ENCODE peak calls at places on chromosomes 11 and 22, in ten cellular contexts. One of them, this sample, is unnamed.

GRCh38 chr22:40463017-40463631 is 92.7 kb downstream of the SGSM3 start:
- DNase-seq in IMR-90: no peak
- DNase-seq in A549: no peak
- DNase-seq in thyroid gland: no peak
- DNase-seq in breast epithelium: no peak
- DNase-seq in fibroblast of lung: no peak
- DNase-seq in MM.1S: no peak
- DNase-seq in PC-9: no peak
- DNase-seq in sigmoid colon: no peak
- DNase-seq in stomach: no peak
- DNase-seq in this sample: no peak

GRCh38 chr22:44437493-44438015 is 60.5 kb downstream of the RTL6 start:
- DNase-seq in thyroid gland: no peak
- DNase-seq in MM.1S: no peak
- DNase-seq in IMR-90: peak; percentile 23
- DNase-seq in stomach: no peak
- DNase-seq in fibroblast of lung: no peak
- DNase-seq in breast epithelium: no peak
- DNase-seq in A549: no peak
- DNase-seq in PC-9: no peak
- DNase-seq in sigmoid colon: peak; percentile 25
- DNase-seq in this sample: peak; percentile 58

GRCh38 chr11:118618115-118618990 is 10.9 kb downstream of the PHLDB1 start:
- DNase-seq in fibroblast of lung: peak; percentile 83
- DNase-seq in stomach: peak; percentile 44
- DNase-seq in IMR-90: peak; percentile 96
- DNase-seq in breast epithelium: peak; percentile 64
- DNase-seq in A549: no peak
- DNase-seq in MM.1S: no peak
- DNase-seq in sigmoid colon: peak; percentile 90
- DNase-seq in thyroid gland: peak; percentile 29
- DNase-seq in PC-9: no peak
- DNase-seq in this sample: no peak

GRCh38 chr22:37469416-37470086 is 16.6 kb downstream of the MFNG start:
- DNase-seq in A549: no peak
- DNase-seq in stomach: no peak
- DNase-seq in fibroblast of lung: no peak
- DNase-seq in IMR-90: no peak
- DNase-seq in breast epithelium: no peak
- DNase-seq in thyroid gland: no peak
- DNase-seq in MM.1S: no peak
- DNase-seq in sigmoid colon: no peak
- DNase-seq in PC-9: no peak
- DNase-seq in this sample: no peak

GRCh38 chr11:86639172-86639571 is 33.2 kb downstream of the ME3 start:
- DNase-seq in breast epithelium: no peak
- DNase-seq in IMR-90: peak; percentile 66
- DNase-seq in MM.1S: no peak
- DNase-seq in sigmoid colon: no peak
- DNase-seq in thyroid gland: no peak
- DNase-seq in PC-9: no peak
- DNase-seq in stomach: no peak
- DNase-seq in A549: peak; percentile 26
- DNase-seq in fibroblast of lung: no peak
- DNase-seq in this sample: no peak

GRCh38 chr22:34111210-34111824 is 191.0 kb upstream of the LARGE1 start:
- DNase-seq in MM.1S: peak; percentile 35
- DNase-seq in IMR-90: no peak
- DNase-seq in sigmoid colon: peak; percentile 64
- DNase-seq in A549: peak; percentile 22
- DNase-seq in fibroblast of lung: peak; percentile 3
- DNase-seq in stomach: peak; percentile 33
- DNase-seq in PC-9: peak; percentile 9
- DNase-seq in thyroid gland: peak; percentile 23
- DNase-seq in breast epithelium: no peak
- DNase-seq in this sample: no peak

GRCh38 chr22:32909561-32910348 is 108.2 kb downstream of the TIMP3 start:
- DNase-seq in thyroid gland: peak; percentile 56
- DNase-seq in fibroblast of lung: no peak
- DNase-seq in MM.1S: no peak
- DNase-seq in PC-9: no peak
- DNase-seq in stomach: no peak
- DNase-seq in sigmoid colon: no peak
- DNase-seq in A549: no peak
- DNase-seq in IMR-90: no peak
- DNase-seq in breast epithelium: no peak
- DNase-seq in this sample: no peak

GRCh38 chr22:40401981-40402406 is 31.6 kb downstream of the SGSM3 start:
- DNase-seq in thyroid gland: no peak
- DNase-seq in breast epithelium: no peak
- DNase-seq in MM.1S: no peak
- DNase-seq in IMR-90: no peak
- DNase-seq in sigmoid colon: no peak
- DNase-seq in stomach: no peak
- DNase-seq in fibroblast of lung: no peak
- DNase-seq in PC-9: no peak
- DNase-seq in A549: no peak
- DNase-seq in this sample: no peak

GRCh38 chr11:35163209-35163608 is 24.2 kb downstream of the CD44 start:
- DNase-seq in stomach: no peak
- DNase-seq in sigmoid colon: no peak
- DNase-seq in MM.1S: no peak
- DNase-seq in thyroid gland: no peak
- DNase-seq in IMR-90: no peak
- DNase-seq in fibroblast of lung: no peak
- DNase-seq in PC-9: peak; percentile 35
- DNase-seq in A549: peak; percentile 48
- DNase-seq in breast epithelium: no peak
- DNase-seq in this sample: no peak

GRCh38 chr11:35165416-35166368 is 26.7 kb downstream of the CD44 start:
- DNase-seq in MM.1S: peak; percentile 98
- DNase-seq in fibroblast of lung: peak; percentile 85
- DNase-seq in sigmoid colon: no peak
- DNase-seq in breast epithelium: no peak
- DNase-seq in A549: peak; percentile 31
- DNase-seq in thyroid gland: no peak
- DNase-seq in stomach: peak; percentile 46
- DNase-seq in PC-9: no peak
- DNase-seq in IMR-90: peak; percentile 50
- DNase-seq in this sample: no peak

GRCh38 chr11:35166369-35167360 is 27.7 kb downstream of the CD44 start:
- DNase-seq in thyroid gland: no peak
- DNase-seq in A549: peak; percentile 73
- DNase-seq in breast epithelium: no peak
- DNase-seq in MM.1S: peak; percentile 9
- DNase-seq in PC-9: peak; percentile 90
- DNase-seq in stomach: no peak
- DNase-seq in fibroblast of lung: peak; percentile 51
- DNase-seq in sigmoid colon: peak; percentile 80
- DNase-seq in IMR-90: peak; percentile 93
- DNase-seq in this sample: no peak

GRCh38 chr11:35162795-35163194 is 23.8 kb downstream of the CD44 start:
- DNase-seq in sigmoid colon: no peak
- DNase-seq in breast epithelium: no peak
- DNase-seq in thyroid gland: no peak
- DNase-seq in MM.1S: no peak
- DNase-seq in PC-9: no peak
- DNase-seq in IMR-90: peak; percentile 47
- DNase-seq in fibroblast of lung: peak; percentile 61
- DNase-seq in A549: no peak
- DNase-seq in stomach: no peak
- DNase-seq in this sample: no peak

DNA sequence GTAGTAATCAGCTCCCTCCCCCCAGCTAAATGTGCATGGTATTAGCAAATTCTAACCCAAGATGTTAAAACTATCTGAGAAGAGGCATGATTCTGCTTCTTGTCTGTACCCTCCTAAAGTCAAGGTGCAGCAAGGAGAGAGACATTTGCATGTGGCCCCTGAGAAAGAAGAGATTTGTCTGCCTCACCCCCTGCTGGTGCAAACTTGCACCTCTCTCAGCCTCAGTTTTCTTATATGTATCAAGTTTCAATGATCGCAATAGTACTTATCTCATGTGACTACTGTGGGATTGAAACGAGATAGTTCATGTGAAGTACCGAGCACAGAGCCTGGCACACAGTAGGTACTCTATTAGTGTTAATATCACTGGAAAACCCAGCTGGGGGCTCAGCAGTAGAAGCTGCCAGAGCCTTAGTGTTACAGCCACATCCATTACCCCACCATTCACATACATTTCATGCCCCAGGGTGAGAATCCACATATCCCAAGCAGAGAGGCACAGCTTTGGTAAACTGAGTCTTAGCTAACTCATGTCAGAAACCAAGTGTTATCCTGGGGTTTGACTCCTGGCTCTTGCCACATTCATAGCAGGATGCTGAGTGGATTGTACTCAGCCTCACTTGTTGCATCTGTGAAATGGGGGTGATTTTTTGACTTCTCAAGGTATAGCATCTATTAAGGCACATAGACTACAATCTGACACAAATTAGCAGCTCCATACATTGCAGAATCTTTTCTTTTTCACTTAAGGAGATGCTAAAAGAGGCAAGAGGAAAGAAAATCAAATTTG is 24.9 kb downstream of the CD44 start:
- DNase-seq in PC-9: no peak
- DNase-seq in thyroid gland: no peak
- DNase-seq in MM.1S: peak; percentile 72
- DNase-seq in stomach: no peak
- DNase-seq in A549: no peak
- DNase-seq in breast epithelium: no peak
- DNase-seq in fibroblast of lung: no peak
- DNase-seq in sigmoid colon: no peak
- DNase-seq in IMR-90: peak; percentile 31
- DNase-seq in this sample: no peak
- H3K27ac ChIP-seq in PC-9: peak overlapping the region; percentile 94
- H3K27ac ChIP-seq in thyroid gland: no peak overlapping the region
- H3K27ac ChIP-seq in MM.1S: peak overlapping the region; percentile 98
- H3K27ac ChIP-seq in stomach: peak overlapping the region; percentile 80
- H3K27ac ChIP-seq in A549: peak overlapping the region; percentile 76
- H3K27ac ChIP-seq in breast epithelium: no peak overlapping the region
- H3K27ac ChIP-seq in fibroblast of lung: peak overlapping the region; percentile 87
- H3K27ac ChIP-seq in sigmoid colon: peak overlapping the region; percentile 73
- H3K27ac ChIP-seq in IMR-90: peak overlapping the region; percentile 45
- H3K27ac ChIP-seq in this sample: peak overlapping the region; percentile 44

GRCh38 chr11:83713701-83714100 is 427.5 kb upstream of the CCDC90B start:
- DNase-seq in thyroid gland: peak; percentile 76
- DNase-seq in stomach: peak; percentile 34
- DNase-seq in A549: no peak
- DNase-seq in IMR-90: peak; percentile 3
- DNase-seq in breast epithelium: no peak
- DNase-seq in sigmoid colon: no peak
- DNase-seq in MM.1S: no peak
- DNase-seq in PC-9: no peak
- DNase-seq in fibroblast of lung: peak; percentile 51
- DNase-seq in this sample: no peak

GRCh38 chr11:83715927-83716525 is 429.9 kb upstream of the CCDC90B start:
- DNase-seq in sigmoid colon: no peak
- DNase-seq in PC-9: no peak
- DNase-seq in A549: no peak
- DNase-seq in fibroblast of lung: no peak
- DNase-seq in breast epithelium: no peak
- DNase-seq in IMR-90: no peak
- DNase-seq in MM.1S: no peak
- DNase-seq in thyroid gland: no peak
- DNase-seq in stomach: no peak
- DNase-seq in this sample: no peak

GRCh38 chr11:83706581-83706980 is 420.4 kb upstream of the CCDC90B start:
- DNase-seq in fibroblast of lung: no peak
- DNase-seq in PC-9: peak; percentile 60
- DNase-seq in A549: no peak
- DNase-seq in MM.1S: no peak
- DNase-seq in breast epithelium: no peak
- DNase-seq in stomach: peak; percentile 27
- DNase-seq in sigmoid colon: no peak
- DNase-seq in IMR-90: no peak
- DNase-seq in thyroid gland: peak; percentile 89
- DNase-seq in this sample: no peak

GRCh38 chr11:83709434-83709833 is 423.3 kb upstream of the CCDC90B start:
- DNase-seq in fibroblast of lung: no peak
- DNase-seq in thyroid gland: no peak
- DNase-seq in MM.1S: peak; percentile 54
- DNase-seq in sigmoid colon: no peak
- DNase-seq in stomach: no peak
- DNase-seq in IMR-90: no peak
- DNase-seq in breast epithelium: no peak
- DNase-seq in A549: no peak
- DNase-seq in PC-9: no peak
- DNase-seq in this sample: no peak

GRCh38 chr11:83711035-83711630 is 425.0 kb upstream of the CCDC90B start:
- DNase-seq in PC-9: no peak
- DNase-seq in thyroid gland: no peak
- DNase-seq in stomach: no peak
- DNase-seq in IMR-90: peak; percentile 15
- DNase-seq in MM.1S: no peak
- DNase-seq in A549: peak; percentile 53
- DNase-seq in breast epithelium: no peak
- DNase-seq in fibroblast of lung: no peak
- DNase-seq in sigmoid colon: no peak
- DNase-seq in this sample: no peak
- TF ChIP-seq CTCF in PC-9: no peak
- TF ChIP-seq CTCF in thyroid gland: no peak
- TF ChIP-seq CTCF in stomach: no peak
- TF ChIP-seq CTCF in IMR-90: no peak
- TF ChIP-seq CTCF in MM.1S: no peak
- TF ChIP-seq CTCF in A549: no peak
- TF ChIP-seq CTCF in breast epithelium: no peak
- TF ChIP-seq CTCF in fibroblast of lung: no peak
- TF ChIP-seq CTCF in sigmoid colon: no peak
- TF ChIP-seq CTCF in this sample: no peak

GRCh38 chr22:20866716-20867115 is 7.9 kb downstream of the SNAP29 start:
- DNase-seq in PC-9: no peak
- DNase-seq in A549: no peak
- DNase-seq in fibroblast of lung: no peak
- DNase-seq in sigmoid colon: no peak
- DNase-seq in IMR-90: peak; percentile 28
- DNase-seq in stomach: no peak
- DNase-seq in MM.1S: peak; percentile 9
- DNase-seq in thyroid gland: no peak
- DNase-seq in breast epithelium: no peak
- DNase-seq in this sample: no peak
- H3K4me3 ChIP-seq in PC-9: no peak overlapping the region
- H3K4me3 ChIP-seq in A549: no peak overlapping the region
- H3K4me3 ChIP-seq in fibroblast of lung: no peak overlapping the region
- H3K4me3 ChIP-seq in sigmoid colon: no peak overlapping the region
- H3K4me3 ChIP-seq in IMR-90: no peak overlapping the region
- H3K4me3 ChIP-seq in stomach: no peak overlapping the region
- H3K4me3 ChIP-seq in MM.1S: peak overlapping the region; percentile 47
- H3K4me3 ChIP-seq in thyroid gland: no peak overlapping the region
- H3K4me3 ChIP-seq in breast epithelium: no peak overlapping the region
- H3K4me3 ChIP-seq in this sample: no peak overlapping the region

GRCh38 chr11:72629266-72629665 is 45.0 kb downstream of the PDE2A start:
- DNase-seq in A549: no peak
- DNase-seq in breast epithelium: no peak
- DNase-seq in stomach: no peak
- DNase-seq in thyroid gland: no peak
- DNase-seq in PC-9: peak; percentile 14
- DNase-seq in MM.1S: no peak
- DNase-seq in IMR-90: no peak
- DNase-seq in fibroblast of lung: no peak
- DNase-seq in sigmoid colon: peak; percentile 97
- DNase-seq in this sample: no peak

GRCh38 chr11:72630104-72630852 is 43.9 kb downstream of the PDE2A start:
- DNase-seq in thyroid gland: no peak
- DNase-seq in IMR-90: no peak
- DNase-seq in breast epithelium: no peak
- DNase-seq in A549: no peak
- DNase-seq in fibroblast of lung: no peak
- DNase-seq in MM.1S: peak; percentile 20
- DNase-seq in PC-9: no peak
- DNase-seq in sigmoid colon: no peak
- DNase-seq in stomach: no peak
- DNase-seq in this sample: no peak

GRCh38 chr11:72625746-72626636 is 48.2 kb downstream of the PDE2A start:
- DNase-seq in fibroblast of lung: peak; percentile 36
- DNase-seq in IMR-90: peak; percentile 27
- DNase-seq in thyroid gland: peak; percentile 29
- DNase-seq in MM.1S: no peak
- DNase-seq in PC-9: no peak
- DNase-seq in breast epithelium: peak; percentile 71
- DNase-seq in stomach: peak; percentile 68
- DNase-seq in sigmoid colon: peak; percentile 90
- DNase-seq in A549: no peak
- DNase-seq in this sample: no peak

GRCh38 chr11:72626637-72626936 is 47.6 kb downstream of the PDE2A start:
- DNase-seq in fibroblast of lung: no peak
- DNase-seq in stomach: no peak
- DNase-seq in IMR-90: no peak
- DNase-seq in A549: no peak
- DNase-seq in sigmoid colon: no peak
- DNase-seq in MM.1S: no peak
- DNase-seq in breast epithelium: no peak
- DNase-seq in thyroid gland: no peak
- DNase-seq in PC-9: no peak
- DNase-seq in this sample: no peak

DNA sequence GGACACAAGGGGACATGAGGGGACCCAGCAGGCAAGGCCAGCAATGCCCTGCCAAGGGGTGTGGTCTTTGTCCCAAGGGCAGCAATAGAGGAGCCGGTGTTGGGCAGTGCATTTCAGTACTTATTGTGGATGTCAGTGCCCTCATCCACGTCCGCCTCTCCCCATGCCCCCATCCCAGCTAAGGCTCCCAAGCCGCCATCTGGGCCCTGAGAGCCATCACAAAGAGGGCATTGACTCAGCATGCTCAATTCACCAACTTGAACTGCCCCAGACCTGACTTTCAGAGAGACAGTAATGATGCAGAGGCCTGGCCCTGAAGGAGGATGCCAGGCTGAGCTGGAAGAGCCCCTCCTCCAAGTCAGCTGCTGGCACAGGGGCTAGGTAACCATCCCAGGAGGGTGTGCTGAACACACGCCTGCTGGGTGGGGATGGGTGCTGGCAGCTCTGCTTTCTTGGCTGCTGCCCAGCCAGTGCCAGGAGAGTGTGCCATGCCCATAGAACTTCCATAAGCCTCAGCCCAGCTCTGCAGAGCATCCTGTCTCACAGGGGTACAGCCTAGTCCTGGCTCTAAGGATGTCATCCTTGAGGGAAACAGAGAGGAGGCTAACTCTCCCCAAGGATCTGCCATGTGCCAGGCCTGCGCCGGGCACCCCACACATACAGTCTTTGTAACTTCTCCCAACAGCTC is 46.5 kb downstream of the PDE2A start:
- DNase-seq in A549: no peak
- DNase-seq in PC-9: no peak
- DNase-seq in MM.1S: no peak
- DNase-seq in thyroid gland: no peak
- DNase-seq in IMR-90: no peak
- DNase-seq in stomach: no peak
- DNase-seq in breast epithelium: no peak
- DNase-seq in sigmoid colon: peak; percentile 93
- DNase-seq in fibroblast of lung: no peak
- DNase-seq in this sample: no peak
- H3K27ac ChIP-seq in A549: no peak overlapping the region
- H3K27ac ChIP-seq in PC-9: no peak overlapping the region
- H3K27ac ChIP-seq in MM.1S: no peak overlapping the region
- H3K27ac ChIP-seq in thyroid gland: peak overlapping the region; percentile 74
- H3K27ac ChIP-seq in IMR-90: no peak overlapping the region
- H3K27ac ChIP-seq in stomach: peak overlapping the region; percentile 78
- H3K27ac ChIP-seq in breast epithelium: peak overlapping the region; percentile 6
- H3K27ac ChIP-seq in sigmoid colon: peak overlapping the region; percentile 90
- H3K27ac ChIP-seq in fibroblast of lung: no peak overlapping the region
- H3K27ac ChIP-seq in this sample: peak overlapping the region; percentile 81

This sample was measured in coronary artery.